ENCODE peak calls at places on chromosomes 13 and 19, in seven cellular contexts. H is adrenal gland; D is Peyer's patch; N is CD8-positive, alpha-beta memory T cell; P is SK-N-SH; C is thoracic aorta; O is Caco-2. Y is an unnamed sample.

GRCh38 chr13:90974249-90974954 is 373.1 kb upstream of the MIR17HG start:
- DNase-seq in H (no peak), O (no peak), P (no peak), C (no peak), D (no peak), N (no peak), Y (no peak)

GRCh38 chr13:22278336-22278929 is 607.6 kb downstream of the FGF9 start:
- DNase-seq in C (no peak), D (no peak), P (peak; percentile 8), H (peak; percentile 65), O (peak; percentile 60), N (peak; percentile 74), Y (no peak)

GRCh38 chr19:53196777-53197396 is 3.7 kb upstream of the ZNF665 start:
- DNase-seq in O (peak; percentile 82), C (peak; percentile 91), H (peak; percentile 99), P (peak; percentile 99), D (peak; percentile 98), N (peak; percentile 97), Y (peak; percentile 95)

GRCh38 chr19:10471909-10472308 is 31.2 kb downstream of the KEAP1 start:
- DNase-seq in P (peak; percentile 65), C (no peak), N (no peak), D (no peak), O (peak; percentile 34), H (no peak), Y (no peak)

GRCh38 chr19:40419066-40419612 is 6.0 kb upstream of the PRX start:
- DNase-seq in N (no peak), D (no peak), C (no peak), P (no peak), O (no peak), H (no peak), Y (no peak)

GRCh38 chr19:49447485-49448431 is 3.9 kb downstream of the PIH1D1 start:
- DNase-seq in H (no peak), D (no peak), O (no peak), C (no peak), P (peak; percentile 73), N (no peak), Y (no peak)

GRCh38 chr19:794989-795658 is 2.1 kb upstream of the PTBP1 start:
- DNase-seq in C (no peak), D (no peak), H (no peak), O (no peak), P (no peak), N (peak; percentile 49), Y (no peak)

GRCh38 chr19:31415322-31415721 is 66.1 kb upstream of the TSHZ3 start:
- DNase-seq in P (no peak), D (no peak), O (no peak), H (no peak), N (no peak), C (no peak), Y (no peak)

GRCh38 chr19:41849067-41849466 is 4.2 kb downstream of the DMRTC2 start:
- DNase-seq in O (no peak), D (no peak), N (no peak), C (no peak), P (no peak), H (no peak), Y (no peak)

GRCh38 chr19:35000647-35001501 is 751 bp downstream of the GRAMD1A start:
- DNase-seq in D (peak; percentile 63), P (peak; percentile 53), H (peak; percentile 46), N (peak; percentile 86), O (peak; percentile 58), C (no peak), Y (no peak)

GRCh38 chr19:756232-756631 is 5.3 kb downstream of the MISP start:
- DNase-seq in D (no peak), O (peak; percentile 36), P (peak; percentile 67), C (no peak), N (no peak), H (no peak), Y (no peak)

GRCh38 chr13:94825507-94825906 is 113.2 kb upstream of the SOX21 start:
- DNase-seq in D (no peak), H (peak; percentile 50), P (peak; percentile 7), N (no peak), C (no peak), O (no peak), Y (no peak)

GRCh38 chr19:18253716-18254115 is 20.5 kb downstream of the IQCN start:
- DNase-seq in O (no peak), P (no peak), D (peak; percentile 72), H (no peak), N (no peak), C (no peak), Y (no peak)

GRCh38 chr13:40060318-40061007 is 405.0 kb downstream of the COG6 start:
- DNase-seq in N (no peak), D (no peak), H (no peak), O (no peak), C (peak; percentile 24), P (no peak), Y (no peak)

GRCh38 chr19:17703823-17704463 is 15.3 kb upstream of the MAP1S start:
- DNase-seq in P (peak; percentile 80), N (peak; percentile 75), H (peak; percentile 50), D (peak; percentile 64), C (no peak), O (peak; percentile 25), Y (peak; percentile 63)

GRCh38 chr19:32460476-32460875 is 54.9 kb downstream of the DPY19L3 start:
- DNase-seq in H (no peak), P (no peak), D (no peak), N (no peak), C (no peak), O (no peak), Y (no peak)

GRCh38 chr13:108919036-108919907 is 289.9 kb downstream of the MYO16 start:
- DNase-seq in P (no peak), C (no peak), D (no peak), O (no peak), H (peak; percentile 27), N (no peak), Y (no peak)

GRCh38 chr19:17997969-17998826 is 9.8 kb upstream of the ARRDC2 start:
- DNase-seq in D (no peak), H (no peak), P (no peak), O (no peak), N (no peak), C (no peak), Y (no peak)

GRCh38 chr13:81987159-81987558 is 1646.2 kb upstream of the SPRY2 start:
- DNase-seq in O (peak; percentile 15), H (no peak), C (no peak), N (no peak), P (no peak), D (no peak), Y (no peak)

GRCh38 chr13:77383097-77383496 is 56.2 kb upstream of the MYCBP2 start:
- DNase-seq in H (no peak), P (no peak), O (no peak), N (no peak), D (no peak), C (no peak), Y (no peak)

GRCh38 chr13:77378662-77379061 is 51.8 kb upstream of the MYCBP2 start:
- DNase-seq in D (no peak), P (no peak), N (no peak), O (no peak), H (no peak), C (no peak), Y (no peak)

GRCh38 chr13:77381059-77381458 is 54.2 kb upstream of the MYCBP2 start:
- DNase-seq in C (no peak), P (no peak), O (no peak), H (no peak), N (no peak), D (no peak), Y (no peak)

GRCh38 chr13:77377016-77377415 is 50.1 kb upstream of the MYCBP2 start:
- DNase-seq in P (no peak), C (no peak), N (no peak), D (no peak), O (no peak), H (no peak), Y (no peak)

DNA sequence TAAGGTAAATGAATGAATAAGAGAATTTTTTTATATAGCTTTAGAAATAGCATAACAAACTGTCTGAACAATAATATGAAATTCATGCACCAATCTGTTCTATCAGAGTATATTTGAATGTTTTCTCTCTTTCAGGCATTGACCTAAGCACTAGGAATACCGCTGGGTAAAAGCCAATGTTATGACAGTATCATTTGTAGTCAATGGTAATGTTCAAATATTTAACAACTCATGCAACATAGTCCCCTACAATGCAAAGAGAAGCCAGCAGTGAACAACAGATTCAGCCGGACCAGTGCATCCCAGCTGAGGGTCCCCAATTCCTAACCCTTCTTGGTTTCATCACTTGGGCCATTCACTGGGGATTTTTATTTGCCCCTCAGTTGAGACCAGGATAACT is 52.6 kb upstream of the MYCBP2 start:
- DNase-seq in O (no peak), H (no peak), D (no peak), P (no peak), N (no peak), C (no peak), Y (no peak)
- H3K36me3 ChIP-seq in O (no peaks in the 10 kb centered on the region), H (no peaks in the 10 kb centered on the region), D (no peaks in the 10 kb centered on the region), P (no peaks in the 10 kb centered on the region), N (no peaks in the 10 kb centered on the region), C (no peaks in the 10 kb centered on the region), Y (no peaks in the 10 kb centered on the region)

GRCh38 chr13:99960663-99961440 is 10.7 kb downstream of the ZIC5 start:
- DNase-seq in D (no peak), O (no peak), C (no peak), H (no peak), N (no peak), P (no peak), Y (no peak)

GRCh38 chr13:99959127-99959529 is 12.4 kb downstream of the ZIC5 start:
- DNase-seq in D (no peak), P (no peak), H (no peak), N (no peak), C (no peak), O (no peak), Y (no peak)

GRCh38 chr13:99959538-99960230 is 11.9 kb downstream of the ZIC5 start:
- DNase-seq in D (no peak), C (no peak), N (no peak), O (no peak), H (no peak), P (no peak), Y (no peak)

GRCh38 chr13:99956473-99957349 is 14.9 kb downstream of the ZIC5 start:
- DNase-seq in H (no peak), P (peak; percentile 54), D (no peak), C (no peak), N (no peak), O (no peak), Y (no peak)

GRCh38 chr13:99958402-99959126 is 13.0 kb downstream of the ZIC5 start:
- DNase-seq in C (no peak), H (no peak), P (no peak), D (no peak), N (no peak), O (no peak), Y (no peak)
- H3K27me3 ChIP-seq in C (peaks cover 62% of the 10 kb centered on the region), H (peaks cover 92% of the 10 kb centered on the region), P (peaks cover 82% of the 10 kb centered on the region), D (peaks cover 69% of the 10 kb centered on the region), N (peaks cover 83% of the 10 kb centered on the region), O (no peaks in the 10 kb centered on the region), Y (peaks cover 68% of the 10 kb centered on the region)

GRCh38 chr19:3984584-3984907 is 717 bp downstream of the EEF2 start:
- DNase-seq in D (no peak), C (no peak), P (no peak), H (no peak), O (no peak), N (no peak), Y (no peak)
- H3K36me3 ChIP-seq in D (peaks cover 46% of the 10 kb centered on the region), C (peaks cover 46% of the 10 kb centered on the region), P (peaks cover 49% of the 10 kb centered on the region), H (peaks cover 45% of the 10 kb centered on the region), O (peaks cover 36% of the 10 kb centered on the region), N (peaks cover 47% of the 10 kb centered on the region), Y (peaks cover 52% of the 10 kb centered on the region)

DNA sequence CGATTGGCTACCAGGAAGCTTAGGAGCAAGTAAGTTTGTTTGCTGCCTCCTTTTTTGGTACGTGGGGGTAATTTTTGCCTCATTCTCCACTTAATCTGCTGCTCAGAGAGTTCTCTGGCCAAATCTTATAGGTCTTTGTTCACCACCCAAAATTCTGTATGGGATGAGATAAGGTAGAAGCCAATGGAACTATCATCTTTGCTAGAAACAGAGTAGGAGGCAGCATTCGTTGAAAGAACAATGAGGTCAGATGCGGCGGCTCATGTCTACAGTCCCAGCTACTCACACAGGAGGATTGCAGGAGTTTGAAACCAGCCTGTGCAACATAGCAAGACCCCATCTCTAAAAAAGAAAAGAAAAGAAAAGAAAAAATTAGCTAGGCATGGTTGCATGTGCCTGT is 5.0 kb upstream of the DNAAF3 start:
- DNase-seq in C (no peak), O (no peak), P (no peak), N (no peak), H (no peak), D (no peak), Y (no peak)
- H3K27me3 ChIP-seq in C (peaks cover 35% of the 10 kb centered on the region), O (no peaks in the 10 kb centered on the region), P (peaks cover 42% of the 10 kb centered on the region), N (peaks cover 66% of the 10 kb centered on the region), H (peaks cover 37% of the 10 kb centered on the region), D (peaks cover 37% of the 10 kb centered on the region), Y (peaks cover 35% of the 10 kb centered on the region)